ENCODE peak calls at places on chromosomes 5 and 9, in six cellular contexts. P is uterus, I is ovary, D is A549, Q is GM13977, O is adrenal gland. A is an unnamed sample.

GRCh38 chr5:10566556-10567068 is 2.7 kb downstream of the ANKRD33B start:
- DNase-seq in I (no peak), O (no peak), D (no peak), Q (no peak), P (no peak), A (peak)

GRCh38 chr5:95924720-95925119 is 36.9 kb downstream of the ELL2 start:
- DNase-seq in O (no peak), D (peak), Q (no peak), I (no peak), P (no peak), A (peak)

GRCh38 chr9:130390371-130390770 is 54.4 kb upstream of the ASS1 start:
- DNase-seq in D (no peak), P (no peak), O (no peak), Q (no peak), I (no peak), A (no peak)

GRCh38 chr9:91843623-91844111 is 106.4 kb downstream of the ROR2 start:
- DNase-seq in Q (no peak), P (peak), D (no peak), I (peak), O (peak), A (no peak)

GRCh38 chr9:89528540-89528939 is 30.6 kb upstream of the SEMA4D start:
- DNase-seq in D (peak), O (no peak), P (no peak), I (no peak), Q (no peak), A (no peak)

GRCh38 chr5:176614805-176615478 is 5.0 kb upstream of the GPRIN1 start:
- DNase-seq in Q (no peak), D (no peak), O (peak), P (no peak), I (no peak), A (no peak)

GRCh38 chr9:4138781-4139180 is 161.1 kb downstream of the GLIS3 start:
- DNase-seq in I (no peak), P (no peak), D (no peak), O (no peak), Q (no peak), A (no peak)

GRCh38 chr5:160418561-160419457 is at the start of gene SLU7:
- DNase-seq in D (peak), Q (peak), P (peak), O (peak), I (peak), A (peak)

GRCh38 chr5:131419877-131420276 is 156.0 kb downstream of the CDC42SE2 start:
- DNase-seq in D (no peak), P (no peak), I (no peak), O (no peak), Q (peak), A (no peak)

GRCh38 chr5:25850581-25850980 is 1187.8 kb downstream of the CDH9 start:
- DNase-seq in Q (no peak), O (no peak), D (peak), P (no peak), I (no peak), A (no peak)

GRCh38 chr9:136584401-136585328 is 38.8 kb upstream of the NOTCH1 start:
- DNase-seq in O (no peak), D (no peak), Q (no peak), I (peak), P (peak), A (no peak)

GRCh38 chr9:84597131-84597530 is 72.4 kb upstream of the NTRK2 start:
- DNase-seq in O (no peak), D (no peak), P (no peak), I (no peak), Q (peak), A (no peak)

GRCh38 chr9:113933671-113934070 is 57.6 kb downstream of the ZNF618 start:
- DNase-seq in D (no peak), Q (no peak), I (no peak), P (no peak), O (peak), A (peak)

GRCh38 chr9:134944351-134944802 is 26.7 kb upstream of the FCN1 start:
- DNase-seq in D (no peak), Q (no peak), O (no peak), I (peak), P (peak), A (no peak)

GRCh38 chr9:121774715-121775613 is 123.5 kb downstream of the DAB2IP start:
- DNase-seq in I (peak), Q (no peak), D (no peak), P (no peak), O (no peak), A (peak)

GRCh38 chr9:72473474-72474241 is 47.8 kb upstream of the TMC1 start:
- DNase-seq in P (no peak), I (no peak), O (no peak), Q (peak), D (peak), A (no peak)